ENCODE peak calls at places on chromosomes 4 and X, in ten cellular contexts. I is fibroblast of mammary gland; Y is spleen; B is Calu3; G is astrocyte of the spinal cord; H is fibroblast of the aortic adventitia; L is suprapubic skin; J is fibroblast of lung; O is CD4-positive, alpha-beta T cell; S is HFF-Myc. R is an unnamed sample.

GRCh38 chr4:111854494-111855087 is 290.7 kb upstream of the FAM241A start:
- DNase-seq in I (peak; percentile 63), Y (no peak), B (peak; percentile 48), G (peak; percentile 44), H (peak; percentile 53), L (no peak), J (peak; percentile 34), O (no peak), S (no peak), R (peak; percentile 14)

GRCh38 chrX:114178126-114178525 is 405.8 kb upstream of the HTR2C start:
- DNase-seq in I (no peak), Y (no peak), B (no peak), G (peak; percentile 1), H (no peak), L (no peak), J (no peak), O (no peak), S (no peak), R (no peak)

GRCh38 chr4:176814770-176815169 is 22.0 kb upstream of the VEGFC start:
- DNase-seq in I (peak; percentile 37), Y (no peak), B (no peak), G (peak; percentile 47), H (peak; percentile 82), L (no peak), J (no peak), O (no peak), S (no peak), R (no peak)

GRCh38 chr4:155539746-155540145 is 126.9 kb upstream of the GUCY1A1 start:
- DNase-seq in I (peak; percentile 59), Y (no peak), B (no peak), G (peak; percentile 36), H (no peak), L (no peak), J (peak; percentile 33), O (no peak), S (no peak), R (no peak)

GRCh38 chr4:165136529-165136928 is 23.9 kb upstream of the TMEM192 start:
- DNase-seq in I (no peak), Y (no peak), B (no peak), G (no peak), H (no peak), L (no peak), J (no peak), O (no peak), S (no peak), R (no peak)

GRCh38 chr4:168857546-168858314 is 152.3 kb downstream of the CBR4 start:
- DNase-seq in I (peak; percentile 74), Y (no peak), B (no peak), G (peak; percentile 93), H (peak; percentile 90), L (no peak), J (peak; percentile 97), O (no peak), S (no peak), R (no peak)

GRCh38 chr4:188008377-188008776 is 12.8 kb downstream of the ZFP42 start:
- DNase-seq in I (peak; percentile 87), Y (no peak), B (no peak), G (peak; percentile 45), H (no peak), L (no peak), J (peak; percentile 85), O (no peak), S (peak; percentile 24), R (no peak)

GRCh38 chr4:5772528-5773270 is 61.7 kb downstream of the EVC start:
- DNase-seq in I (no peak), Y (no peak), B (no peak), G (no peak), H (no peak), L (peak; percentile 59), J (no peak), O (no peak), S (no peak), R (no peak)

GRCh38 chrX:12843668-12844279 is 23.1 kb upstream of the TLR7 start:
- DNase-seq in I (no peak), Y (no peak), B (no peak), G (no peak), H (no peak), L (no peak), J (no peak), O (no peak), S (no peak), R (no peak)

GRCh38 chrX:47145408-47146120 is 543 bp downstream of the RBM10 start:
- DNase-seq in I (no peak), Y (peak; percentile 74), B (no peak), G (no peak), H (peak; percentile 10), L (no peak), J (peak; percentile 14), O (no peak), S (no peak), R (no peak)

GRCh38 chrX:106999002-106999975 is 723 bp downstream of the MORC4 start:
- DNase-seq in I (peak; percentile 59), Y (peak; percentile 77), B (peak; percentile 61), G (peak; percentile 59), H (peak; percentile 58), L (no peak), J (peak; percentile 61), O (peak; percentile 5), S (peak; percentile 17), R (no peak)

GRCh38 chr4:173436149-173436579 is 37.2 kb upstream of the SCRG1 start:
- DNase-seq in I (peak; percentile 93), Y (no peak), B (no peak), G (peak; percentile 61), H (peak; percentile 94), L (no peak), J (peak; percentile 70), O (no peak), S (no peak), R (no peak)

GRCh38 chr4:57055873-57056272 is 54.3 kb downstream of the IGFBP7 start:
- DNase-seq in I (no peak), Y (no peak), B (no peak), G (no peak), H (peak; percentile 44), L (no peak), J (no peak), O (no peak), S (no peak), R (no peak)

GRCh38 chr4:20368926-20369325 is 117.2 kb downstream of the SLIT2 start:
- DNase-seq in I (peak; percentile 31), Y (no peak), B (no peak), G (peak; percentile 18), H (peak; percentile 70), L (no peak), J (peak; percentile 33), O (no peak), S (no peak), R (no peak)

GRCh38 chr4:77652237-77652897 is 46.7 kb downstream of the CXCL13 start:
- DNase-seq in I (no peak), Y (no peak), B (peak; percentile 34), G (no peak), H (no peak), L (no peak), J (no peak), O (no peak), S (no peak), R (no peak)

GRCh38 chr4:133147922-133148689 is 988 bp upstream of the PCDH10 start:
- DNase-seq in I (peak; percentile 21), Y (peak; percentile 69), B (no peak), G (peak; percentile 77), H (no peak), L (peak; percentile 71), J (peak; percentile 73), O (no peak), S (no peak), R (no peak)

GRCh38 chrX:48025561-48025960 is 18.8 kb downstream of the SPACA5 start:
- DNase-seq in I (peak; percentile 70), Y (no peak), B (peak; percentile 44), G (peak; percentile 60), H (peak; percentile 72), L (no peak), J (peak; percentile 74), O (peak; percentile 24), S (peak; percentile 26), R (no peak)

DNA sequence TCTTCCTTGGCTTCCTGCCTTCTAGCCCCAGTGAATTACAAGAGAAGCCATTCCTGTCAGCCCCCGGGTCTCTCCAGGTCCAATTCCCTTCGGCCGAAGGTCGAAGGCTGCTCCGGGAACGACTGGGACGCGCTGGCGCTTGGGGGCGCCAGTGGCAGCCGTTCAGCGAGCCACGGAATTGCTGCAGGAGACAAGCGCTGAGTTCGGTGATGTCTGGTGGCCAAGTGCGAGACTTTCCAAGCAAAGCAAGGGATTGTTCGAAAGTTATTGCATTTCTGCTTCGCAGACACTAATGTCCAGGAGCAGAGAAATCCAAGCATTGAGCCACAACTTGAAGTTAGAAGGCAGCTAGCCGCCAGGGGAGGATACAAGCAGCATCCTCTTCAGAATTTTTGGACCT is 1.1 kb upstream of the DKK2 start:
- DNase-seq in I (peak; percentile 39), Y (peak; percentile 65), B (no peak), G (peak; percentile 56), H (peak; percentile 33), L (peak; percentile 81), J (no peak), O (no peak), S (no peak), R (peak; percentile 44)
- TF ChIP-seq CTCF in I (peak; percentile 55), Y (no peak), B (no peak), G (peak; percentile 83), H (peak; percentile 65), L (peak; percentile 32), J (peak; percentile 62), O (no peak), S (peak; percentile 85), R (peak; percentile 68)

GRCh38 chrX:34521563-34521962 is 135.5 kb downstream of the TMEM47 start:
- DNase-seq in I (peak; percentile 3), Y (no peak), B (no peak), G (peak; percentile 1), H (no peak), L (no peak), J (peak; percentile 0), O (no peak), S (no peak), R (no peak)
- TF ChIP-seq CTCF in I (no peak), Y (no peak), B (no peak), G (no peak), H (no peak), L (no peak), J (no peak), O (no peak), S (no peak), R (peak; percentile 25)

GRCh38 chr4:147933316-147933715 is 201.4 kb downstream of the ARHGAP10 start:
- DNase-seq in I (peak; percentile 8), Y (no peak), B (no peak), G (no peak), H (no peak), L (no peak), J (peak; percentile 47), O (no peak), S (no peak), R (no peak)
- TF ChIP-seq CTCF in I (no peak), Y (no peak), B (no peak), G (peak; percentile 12), H (peak; percentile 7), L (no peak), J (peak; percentile 34), O (no peak), S (no peak), R (no peak)

DNA sequence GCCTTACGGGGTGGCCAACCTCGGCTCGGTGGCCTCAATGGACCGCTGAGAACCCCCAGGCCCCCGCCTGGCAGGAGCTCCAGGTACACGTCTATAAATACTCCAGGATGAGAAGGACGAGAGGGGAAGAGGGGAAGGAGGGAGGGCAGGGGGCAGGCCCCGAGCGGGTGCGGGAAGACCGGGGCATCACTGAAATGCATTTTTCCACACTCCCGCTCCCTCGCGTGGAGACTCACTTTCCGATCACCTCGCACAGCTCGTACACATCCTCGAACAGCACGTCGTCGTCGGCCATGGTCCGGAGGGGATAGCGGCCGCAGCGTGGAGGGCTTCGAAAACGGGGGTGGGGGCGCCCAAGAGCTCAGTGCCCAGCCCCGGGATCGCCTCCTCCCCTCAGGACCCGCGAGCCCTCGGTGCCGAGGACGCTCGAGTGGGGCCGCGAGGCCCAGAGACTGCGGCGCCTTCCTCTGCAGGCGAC is 621 bp downstream of the CASK start:
- DNase-seq in I (no peak), Y (peak; percentile 86), B (peak; percentile 40), G (no peak), H (peak; percentile 11), L (peak; percentile 70), J (peak; percentile 10), O (no peak), S (no peak), R (peak; percentile 15)
- TF ChIP-seq CTCF in I (no peak), Y (no peak), B (no peak), G (peak; percentile 20), H (no peak), L (no peak), J (no peak), O (no peak), S (no peak), R (peak; percentile 26)

R was measured in progenitor cell of endocrine pancreas.